ENCODE peak calls at places on chromosomes 2 and 18, in four cellular contexts. One of them, this sample, is unnamed.

GRCh38 chr2:222969491-222969890 is 82.5 kb upstream of the KCNE4 start:
- DNase-seq in HL-60: no peak
- DNase-seq in K562: no peak
- DNase-seq in GM12878: no peak
- DNase-seq in this sample: no peak

GRCh38 chr2:122734756-122735155 is 979.3 kb downstream of the TSN start:
- DNase-seq in HL-60: no peak
- DNase-seq in GM12878: no peak
- DNase-seq in K562: no peak
- DNase-seq in this sample: no peak

GRCh38 chr2:239157766-239158165 is 243.1 kb downstream of the HDAC4 start:
- DNase-seq in GM12878: no peak
- DNase-seq in K562: peak
- DNase-seq in HL-60: no peak
- DNase-seq in this sample: no peak

GRCh38 chr2:63669596-63669995 is 80.8 kb downstream of the MDH1 start:
- DNase-seq in HL-60: no peak
- DNase-seq in GM12878: no peak
- DNase-seq in K562: no peak
- DNase-seq in this sample: no peak

GRCh38 chr18:32289480-32290075 is 99.7 kb downstream of the MEP1B start:
- DNase-seq in GM12878: no peak
- DNase-seq in K562: peak
- DNase-seq in HL-60: peak
- DNase-seq in this sample: peak

GRCh38 chr18:6482198-6482977 is 67.7 kb upstream of the L3MBTL4 start:
- DNase-seq in K562: peak
- DNase-seq in GM12878: no peak
- DNase-seq in HL-60: no peak
- DNase-seq in this sample: peak

GRCh38 chr18:39667905-39668304 is 2102.3 kb upstream of the CELF4 start:
- DNase-seq in GM12878: no peak
- DNase-seq in K562: no peak
- DNase-seq in HL-60: no peak
- DNase-seq in this sample: no peak

GRCh38 chr18:57786038-57786437 is 17.1 kb downstream of the ATP8B1 start:
- DNase-seq in K562: no peak
- DNase-seq in GM12878: no peak
- DNase-seq in HL-60: no peak
- DNase-seq in this sample: no peak

GRCh38 chr18:79410171-79410641 is 14.5 kb downstream of the NFATC1 start:
- DNase-seq in GM12878: no peak
- DNase-seq in HL-60: no peak
- DNase-seq in K562: no peak
- DNase-seq in this sample: no peak

GRCh38 chr2:177772529-177772928 is 300.0 kb downstream of the PDE11A start:
- DNase-seq in K562: peak
- DNase-seq in HL-60: no peak
- DNase-seq in GM12878: no peak
- DNase-seq in this sample: no peak

GRCh38 chr2:94861308-94862152 is 9.7 kb upstream of the TEKT4 start:
- DNase-seq in GM12878: no peak
- DNase-seq in HL-60: no peak
- DNase-seq in K562: no peak
- DNase-seq in this sample: no peak

GRCh38 chr2:174546519-174547506 is 50.8 kb downstream of the WIPF1 start:
- DNase-seq in GM12878: no peak
- DNase-seq in HL-60: no peak
- DNase-seq in K562: peak
- DNase-seq in this sample: no peak

GRCh38 chr2:44392338-44392943 is 30.7 kb downstream of the CAMKMT start:
- DNase-seq in HL-60: peak
- DNase-seq in GM12878: no peak
- DNase-seq in K562: peak
- DNase-seq in this sample: no peak

GRCh38 chr2:120959426-120959825 is 223.8 kb downstream of the GLI2 start:
- DNase-seq in K562: no peak
- DNase-seq in HL-60: no peak
- DNase-seq in GM12878: no peak
- DNase-seq in this sample: no peak

GRCh38 chr2:231919341-231920035 is 6.7 kb downstream of the NPPC start:
- DNase-seq in GM12878: no peak
- DNase-seq in HL-60: no peak
- DNase-seq in K562: no peak
- DNase-seq in this sample: no peak

GRCh38 chr18:50847192-50847591 is 27.4 kb upstream of the MRO start:
- DNase-seq in HL-60: no peak
- DNase-seq in GM12878: no peak
- DNase-seq in K562: no peak
- DNase-seq in this sample: no peak

GRCh38 chr2:241558532-241559488 is at the start of gene BOK:
- DNase-seq in GM12878: no peak
- DNase-seq in HL-60: no peak
- DNase-seq in K562: peak
- DNase-seq in this sample: no peak

GRCh38 chr2:176098366-176099158 is 1.0 kb upstream of the HOXD12 start:
- DNase-seq in GM12878: no peak
- DNase-seq in K562: no peak
- DNase-seq in HL-60: no peak
- DNase-seq in this sample: no peak

GRCh38 chr2:30234180-30234971 is 3.0 kb downstream of the LBH start:
- DNase-seq in HL-60: no peak
- DNase-seq in K562: no peak
- DNase-seq in GM12878: no peak
- DNase-seq in this sample: no peak

GRCh38 chr2:85907671-85908157 is 18.9 kb upstream of the ST3GAL5 start:
- DNase-seq in GM12878: no peak
- DNase-seq in K562: peak
- DNase-seq in HL-60: no peak
- DNase-seq in this sample: no peak

GRCh38 chr2:128769457-128770142 is 450.9 kb upstream of the HS6ST1 start:
- DNase-seq in HL-60: no peak
- DNase-seq in GM12878: no peak
- DNase-seq in K562: no peak
- DNase-seq in this sample: no peak

GRCh38 chr18:46821856-46822711 is 65.2 kb upstream of the ST8SIA5 start:
- DNase-seq in HL-60: no peak
- DNase-seq in GM12878: no peak
- DNase-seq in K562: no peak
- DNase-seq in this sample: no peak

GRCh38 chr2:197929008-197929885 is 124.9 kb downstream of the PLCL1 start:
- DNase-seq in K562: peak
- DNase-seq in GM12878: no peak
- DNase-seq in HL-60: no peak
- DNase-seq in this sample: no peak

GRCh38 chr2:191166111-191166755 is 15.4 kb upstream of the STAT4 start:
- DNase-seq in GM12878: no peak
- DNase-seq in K562: no peak
- DNase-seq in HL-60: no peak
- DNase-seq in this sample: no peak

GRCh38 chr2:191167766-191168165 is 17.0 kb upstream of the STAT4 start:
- DNase-seq in HL-60: no peak
- DNase-seq in GM12878: no peak
- DNase-seq in K562: no peak
- DNase-seq in this sample: no peak

GRCh38 chr2:191166756-191167445 is 16.1 kb upstream of the STAT4 start:
- DNase-seq in HL-60: no peak
- DNase-seq in K562: no peak
- DNase-seq in GM12878: no peak
- DNase-seq in this sample: no peak

GRCh38 chr2:191169456-191170300 is 18.9 kb upstream of the STAT4 start:
- DNase-seq in HL-60: no peak
- DNase-seq in K562: no peak
- DNase-seq in GM12878: no peak
- DNase-seq in this sample: no peak

GRCh38 chr2:191165190-191165643 is 14.4 kb upstream of the STAT4 start:
- DNase-seq in GM12878: no peak
- DNase-seq in HL-60: no peak
- DNase-seq in K562: peak
- DNase-seq in this sample: no peak
- TF ChIP-seq SPI1 in GM12878: no peak
- TF ChIP-seq SPI1 in HL-60: no peak
- TF ChIP-seq SPI1 in K562: no peak
- TF ChIP-seq SPI1 in this sample: no peak

GRCh38 chr2:119674711-119675500 is 4.1 kb upstream of the TMEM177 start:
- DNase-seq in HL-60: no peak
- DNase-seq in K562: no peak
- DNase-seq in GM12878: no peak
- DNase-seq in this sample: no peak
- TF ChIP-seq SPI1 in HL-60: no peak
- TF ChIP-seq SPI1 in K562: no peak
- TF ChIP-seq SPI1 in GM12878: no peak
- TF ChIP-seq SPI1 in this sample: no peak

GRCh38 chr18:55245200-55245599 is 285.9 kb upstream of the CCDC68 start:
- DNase-seq in K562: no peak
- DNase-seq in GM12878: no peak
- DNase-seq in HL-60: no peak
- DNase-seq in this sample: no peak

GRCh38 chr18:55243852-55244251 is 284.6 kb upstream of the CCDC68 start:
- DNase-seq in GM12878: no peak
- DNase-seq in K562: no peak
- DNase-seq in HL-60: no peak
- DNase-seq in this sample: no peak

GRCh38 chr18:55246278-55246677 is 287.0 kb upstream of the CCDC68 start:
- DNase-seq in HL-60: no peak
- DNase-seq in K562: no peak
- DNase-seq in GM12878: no peak
- DNase-seq in this sample: no peak

GRCh38 chr18:55243255-55243654 is 284.0 kb upstream of the CCDC68 start:
- DNase-seq in GM12878: no peak
- DNase-seq in K562: no peak
- DNase-seq in HL-60: no peak
- DNase-seq in this sample: no peak

DNA sequence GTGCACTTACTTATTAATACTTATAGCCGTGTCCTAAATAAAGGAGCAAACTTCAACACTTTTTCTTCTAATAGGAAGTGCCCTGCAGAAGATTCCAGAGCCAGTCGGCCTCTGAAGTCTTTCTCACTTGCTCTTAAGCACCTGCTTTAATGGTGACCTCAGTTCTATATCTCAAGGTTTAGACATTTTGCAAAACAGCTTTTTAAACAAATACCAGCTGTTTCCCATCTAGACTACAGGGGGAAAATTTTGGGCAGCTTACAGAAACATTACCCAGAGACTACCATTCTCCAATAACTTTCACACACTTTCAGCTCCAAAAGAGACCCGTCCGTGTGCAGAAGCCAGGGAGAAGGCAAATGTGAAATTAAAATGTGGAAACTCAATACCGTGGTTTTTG is 285.3 kb upstream of the CCDC68 start:
- DNase-seq in GM12878: no peak
- DNase-seq in K562: no peak
- DNase-seq in HL-60: no peak
- DNase-seq in this sample: no peak
- TF ChIP-seq SPI1 in GM12878: no peak
- TF ChIP-seq SPI1 in K562: no peak
- TF ChIP-seq SPI1 in HL-60: no peak
- TF ChIP-seq SPI1 in this sample: no peak

GRCh38 chr2:52475600-52475999 is 1292.0 kb upstream of the CHAC2 start:
- DNase-seq in GM12878: no peak
- DNase-seq in HL-60: peak
- DNase-seq in K562: no peak
- DNase-seq in this sample: no peak
- TF ChIP-seq SPI1 in GM12878: no peak
- TF ChIP-seq SPI1 in HL-60: no peak
- TF ChIP-seq SPI1 in K562: no peak
- TF ChIP-seq SPI1 in this sample: no peak

DNA sequence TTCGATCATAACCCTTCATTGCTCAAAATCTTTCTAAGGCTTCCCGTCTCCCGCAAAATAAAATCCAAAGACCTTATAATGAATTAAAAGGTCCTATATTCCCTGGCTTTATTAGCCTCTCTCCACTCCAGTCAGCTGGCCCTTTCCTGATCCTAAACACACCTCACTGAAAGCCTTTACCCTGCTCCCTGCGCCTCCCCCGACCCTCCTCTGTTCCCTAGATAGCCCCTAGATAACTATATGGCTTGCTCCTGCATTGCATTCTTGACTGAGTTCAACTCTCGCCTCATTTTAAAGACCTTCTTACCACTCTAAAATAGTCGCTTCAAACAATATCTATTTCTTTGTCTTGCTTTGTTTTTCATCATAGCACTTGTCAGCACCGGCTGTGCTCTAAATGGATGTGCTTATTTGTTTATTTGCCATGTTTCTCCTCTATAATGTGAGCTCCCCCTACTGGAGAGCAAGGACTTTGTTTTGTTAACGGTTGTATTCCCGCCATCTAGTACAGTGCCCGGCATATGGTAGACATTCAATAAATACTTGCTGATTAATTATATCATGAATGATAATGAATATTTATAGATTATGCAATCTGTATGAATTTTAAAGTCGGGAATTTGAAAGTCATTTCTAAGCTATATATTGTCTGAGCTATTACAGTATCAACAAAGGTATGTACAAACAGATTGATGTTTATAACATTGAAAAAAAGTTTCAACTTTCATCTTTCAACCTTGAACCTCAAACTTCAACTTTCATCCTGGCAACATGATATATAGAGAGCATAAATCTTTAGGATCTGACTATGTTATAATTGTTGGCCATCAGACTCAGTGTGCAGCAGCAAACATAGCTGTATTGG is 32.4 kb upstream of the VIT start:
- DNase-seq in K562: peak
- DNase-seq in HL-60: no peak
- DNase-seq in GM12878: no peak
- DNase-seq in this sample: no peak
- TF ChIP-seq SPI1 in K562: no peak
- TF ChIP-seq SPI1 in HL-60: no peak
- TF ChIP-seq SPI1 in GM12878: no peak
- TF ChIP-seq SPI1 in this sample: no peak

This sample was measured in GM12891.